ENCODE peak calls at places on chromosomes 5 and 9, in six cellular contexts. P is cardiac muscle cell, U is upper lobe of right lung, E is IMR-90, H is ascending aorta, S is aorta. A is an unnamed sample. For H3K9me3, the result is how much of the 10 kb centered on the place peaks cover.

GRCh38 chr5:7878381-7878873 is 9.5 kb downstream of the MTRR start:
- DNase-seq in P (peak), U (no peak), E (peak), H (no peak), S (no peak), A (no peak)

GRCh38 chr5:16321284-16321683 is 141.7 kb upstream of the MARCHF11 start:
- DNase-seq in P (no peak), U (no peak), E (no peak), H (no peak), S (no peak), A (no peak)

GRCh38 chr5:160685695-160686094 is 166.3 kb downstream of the ATP10B start:
- DNase-seq in P (no peak), U (no peak), E (no peak), H (no peak), S (no peak), A (no peak)

GRCh38 chr9:90921104-90921503 is 119.5 kb downstream of the SYK start:
- DNase-seq in P (peak), U (peak), E (no peak), H (peak), S (peak), A (peak)

GRCh38 chr9:131046581-131047202 is 37.7 kb downstream of the LAMC3 start:
- DNase-seq in P (peak), U (peak), E (peak), H (peak), S (peak), A (peak)

GRCh38 chr5:77102549-77102948 is 15.5 kb upstream of the ZBED3 start:
- DNase-seq in P (no peak), U (no peak), E (no peak), H (no peak), S (no peak), A (no peak)

GRCh38 chr5:57191986-57192385 is 18.1 kb downstream of the GPBP1 start:
- DNase-seq in P (no peak), U (no peak), E (no peak), H (no peak), S (no peak), A (no peak)

GRCh38 chr5:107950774-107951173 is 280.0 kb upstream of the EFNA5 start:
- DNase-seq in P (no peak), U (no peak), E (no peak), H (no peak), S (no peak), A (no peak)

GRCh38 chr5:119537704-119538103 is 85.4 kb downstream of the HSD17B4 start:
- DNase-seq in P (peak), U (no peak), E (peak), H (no peak), S (no peak), A (no peak)

GRCh38 chr9:17509698-17510097 is 69.2 kb upstream of the SH3GL2 start:
- DNase-seq in P (no peak), U (no peak), E (peak), H (no peak), S (no peak), A (no peak)

GRCh38 chr5:150978590-150978989 is 41.8 kb upstream of the GPX3 start:
- DNase-seq in P (no peak), U (no peak), E (no peak), H (no peak), S (no peak), A (no peak)
- H3K9me3 ChIP-seq in P (under half), U (under half), E (under half), H (under half), S (under half), A (under half)

DNA sequence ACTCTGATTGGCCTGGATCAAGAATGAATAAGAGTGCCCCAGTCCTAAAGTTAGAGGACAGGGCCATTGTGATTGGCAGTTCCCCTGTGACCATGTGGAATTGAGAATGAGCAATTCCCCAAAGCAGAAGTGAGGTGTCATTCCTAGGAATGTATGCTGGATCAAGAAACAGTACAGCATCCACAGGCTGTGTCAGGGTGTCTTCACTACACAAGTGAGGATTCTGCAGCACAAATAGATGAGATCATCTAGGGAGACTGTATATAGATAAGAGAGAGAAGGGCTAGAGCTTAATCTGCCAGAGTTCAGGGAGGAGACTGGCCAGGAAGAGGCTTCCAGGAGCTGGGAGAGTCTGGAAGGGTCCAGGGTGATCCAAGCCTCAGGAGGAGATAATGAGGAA is 73.2 kb upstream of the SHB start:
- DNase-seq in P (no peak), U (no peak), E (peak), H (no peak), S (no peak), A (no peak)
- H3K27ac ChIP-seq in P (no peak), U (no peak), E (peak), H (no peak), S (no peak), A (no peak)

GRCh38 chr5:178435321-178436238 is 154.6 kb downstream of the COL23A1 start:
- DNase-seq in P (no peak), U (no peak), E (no peak), H (no peak), S (peak), A (no peak)
- H3K9me3 ChIP-seq in P (under half), U (under half), E (under half), H (under half), S (under half), A (under half)

GRCh38 chr9:37283730-37284235 is 138.7 kb upstream of the GRHPR start:
- DNase-seq in P (peak), U (no peak), E (peak), H (no peak), S (no peak), A (no peak)
- H3K27ac ChIP-seq in P (peak), U (no peak), E (peak), H (no peak), S (no peak), A (no peak)

DNA sequence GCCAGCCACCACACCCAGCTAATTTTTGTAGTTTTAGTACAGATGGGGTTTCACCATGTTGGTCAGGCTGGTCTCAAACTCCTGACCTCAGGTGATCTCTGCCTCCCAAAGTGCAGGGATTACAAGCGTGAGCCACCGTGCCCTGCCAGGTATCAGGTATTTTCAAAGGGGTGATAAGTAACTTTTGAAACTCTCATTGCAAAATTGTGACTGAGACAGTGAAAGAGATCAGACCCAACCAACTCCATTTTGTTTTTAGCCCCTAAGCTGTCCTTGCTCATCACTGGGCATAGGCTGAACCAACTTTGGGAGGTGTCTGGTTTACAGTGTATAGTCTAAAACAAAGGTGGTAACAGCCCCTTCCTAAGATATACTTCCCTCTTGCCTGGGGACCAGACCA is 29.3 kb downstream of the UNC13B start:
- DNase-seq in P (no peak), U (no peak), E (no peak), H (no peak), S (no peak), A (no peak)
- H3K9me3 ChIP-seq in P (under half), U (under half), E (under half), H (under half), S (under half), A (under half)

A was measured in psoas muscle.